ENCODE peak calls at places on chromosomes 2 and 18, in six cellular contexts. One of them, this sample, is unnamed.

GRCh38 chr2:132489150-132489549 is 72.5 kb downstream of the GPR39 start:
- DNase-seq in choroid plexus epithelial cell: peak
- DNase-seq in mammary epithelial cell: peak
- DNase-seq in right lobe of liver: no peak
- DNase-seq in endothelial cell of umbilical vein: no peak
- DNase-seq in endodermal cell: peak
- DNase-seq in this sample: peak

GRCh38 chr2:220296174-220296573 is 668.7 kb downstream of the SLC4A3 start:
- DNase-seq in right lobe of liver: no peak
- DNase-seq in endothelial cell of umbilical vein: no peak
- DNase-seq in choroid plexus epithelial cell: peak
- DNase-seq in endodermal cell: no peak
- DNase-seq in mammary epithelial cell: no peak
- DNase-seq in this sample: peak

GRCh38 chr2:86251840-86252266 is 52.6 kb downstream of the MRPL35 start:
- DNase-seq in mammary epithelial cell: no peak
- DNase-seq in choroid plexus epithelial cell: peak
- DNase-seq in right lobe of liver: no peak
- DNase-seq in endodermal cell: peak
- DNase-seq in endothelial cell of umbilical vein: peak
- DNase-seq in this sample: no peak

GRCh38 chr2:102291221-102292075 is 19.9 kb upstream of the IL1RL1 start:
- DNase-seq in endodermal cell: no peak
- DNase-seq in choroid plexus epithelial cell: no peak
- DNase-seq in mammary epithelial cell: no peak
- DNase-seq in endothelial cell of umbilical vein: no peak
- DNase-seq in right lobe of liver: no peak
- DNase-seq in this sample: no peak

GRCh38 chr2:37350034-37350433 is 5.6 kb downstream of the QPCT start:
- DNase-seq in endodermal cell: no peak
- DNase-seq in endothelial cell of umbilical vein: no peak
- DNase-seq in right lobe of liver: no peak
- DNase-seq in mammary epithelial cell: no peak
- DNase-seq in choroid plexus epithelial cell: peak
- DNase-seq in this sample: no peak

GRCh38 chr2:2902551-2903216 is 474.9 kb downstream of the EIPR1 start:
- DNase-seq in endothelial cell of umbilical vein: no peak
- DNase-seq in endodermal cell: no peak
- DNase-seq in mammary epithelial cell: no peak
- DNase-seq in right lobe of liver: peak
- DNase-seq in choroid plexus epithelial cell: no peak
- DNase-seq in this sample: no peak

GRCh38 chr18:56283346-56283745 is 355.0 kb downstream of the TXNL1 start:
- DNase-seq in choroid plexus epithelial cell: no peak
- DNase-seq in endothelial cell of umbilical vein: no peak
- DNase-seq in endodermal cell: no peak
- DNase-seq in mammary epithelial cell: no peak
- DNase-seq in right lobe of liver: no peak
- DNase-seq in this sample: no peak

GRCh38 chr18:7678801-7679200 is 111.7 kb downstream of the PTPRM start:
- DNase-seq in endodermal cell: no peak
- DNase-seq in right lobe of liver: no peak
- DNase-seq in choroid plexus epithelial cell: no peak
- DNase-seq in endothelial cell of umbilical vein: peak
- DNase-seq in mammary epithelial cell: no peak
- DNase-seq in this sample: no peak

GRCh38 chr2:180983468-180984388 is 3.3 kb downstream of the UBE2E3 start:
- DNase-seq in mammary epithelial cell: peak
- DNase-seq in right lobe of liver: peak
- DNase-seq in endothelial cell of umbilical vein: peak
- DNase-seq in endodermal cell: peak
- DNase-seq in choroid plexus epithelial cell: peak
- DNase-seq in this sample: peak

GRCh38 chr18:63293930-63294329 is 25.6 kb downstream of the BCL2 start:
- DNase-seq in endodermal cell: no peak
- DNase-seq in choroid plexus epithelial cell: no peak
- DNase-seq in right lobe of liver: no peak
- DNase-seq in endothelial cell of umbilical vein: no peak
- DNase-seq in mammary epithelial cell: no peak
- DNase-seq in this sample: no peak

GRCh38 chr2:86482034-86482433 is 40.9 kb downstream of the KDM3A start:
- DNase-seq in right lobe of liver: no peak
- DNase-seq in endothelial cell of umbilical vein: no peak
- DNase-seq in choroid plexus epithelial cell: peak
- DNase-seq in endodermal cell: no peak
- DNase-seq in mammary epithelial cell: peak
- DNase-seq in this sample: peak

GRCh38 chr2:190717306-190717705 is 68.4 kb downstream of the NAB1 start:
- DNase-seq in endothelial cell of umbilical vein: peak
- DNase-seq in endodermal cell: no peak
- DNase-seq in mammary epithelial cell: no peak
- DNase-seq in choroid plexus epithelial cell: no peak
- DNase-seq in right lobe of liver: no peak
- DNase-seq in this sample: no peak

GRCh38 chr2:105236060-105236424 is 5.5 kb upstream of the GPR45 start:
- DNase-seq in endothelial cell of umbilical vein: no peak
- DNase-seq in endodermal cell: no peak
- DNase-seq in choroid plexus epithelial cell: no peak
- DNase-seq in mammary epithelial cell: no peak
- DNase-seq in right lobe of liver: no peak
- DNase-seq in this sample: no peak

GRCh38 chr2:217510790-217511291 is 492.0 kb downstream of the TNS1 start:
- DNase-seq in endothelial cell of umbilical vein: peak
- DNase-seq in right lobe of liver: peak
- DNase-seq in choroid plexus epithelial cell: peak
- DNase-seq in mammary epithelial cell: peak
- DNase-seq in endodermal cell: peak
- DNase-seq in this sample: peak

GRCh38 chr2:241036964-241037421 is 38.6 kb downstream of the SNED1 start:
- DNase-seq in endodermal cell: no peak
- DNase-seq in choroid plexus epithelial cell: no peak
- DNase-seq in mammary epithelial cell: no peak
- DNase-seq in right lobe of liver: no peak
- DNase-seq in endothelial cell of umbilical vein: no peak
- DNase-seq in this sample: no peak

GRCh38 chr2:10548626-10549025 is 100.5 kb upstream of the ODC1 start:
- DNase-seq in right lobe of liver: no peak
- DNase-seq in endodermal cell: peak
- DNase-seq in mammary epithelial cell: no peak
- DNase-seq in choroid plexus epithelial cell: peak
- DNase-seq in endothelial cell of umbilical vein: peak
- DNase-seq in this sample: no peak

GRCh38 chr2:10549621-10550020 is 101.5 kb upstream of the ODC1 start:
- DNase-seq in endodermal cell: no peak
- DNase-seq in right lobe of liver: no peak
- DNase-seq in choroid plexus epithelial cell: no peak
- DNase-seq in mammary epithelial cell: no peak
- DNase-seq in endothelial cell of umbilical vein: no peak
- DNase-seq in this sample: no peak

GRCh38 chr2:10547011-10547410 is 98.9 kb upstream of the ODC1 start:
- DNase-seq in endodermal cell: peak
- DNase-seq in mammary epithelial cell: peak
- DNase-seq in endothelial cell of umbilical vein: no peak
- DNase-seq in choroid plexus epithelial cell: no peak
- DNase-seq in right lobe of liver: no peak
- DNase-seq in this sample: peak

GRCh38 chr2:10549196-10549595 is 101.1 kb upstream of the ODC1 start:
- DNase-seq in endothelial cell of umbilical vein: no peak
- DNase-seq in mammary epithelial cell: no peak
- DNase-seq in choroid plexus epithelial cell: no peak
- DNase-seq in right lobe of liver: no peak
- DNase-seq in endodermal cell: no peak
- DNase-seq in this sample: no peak

DNA sequence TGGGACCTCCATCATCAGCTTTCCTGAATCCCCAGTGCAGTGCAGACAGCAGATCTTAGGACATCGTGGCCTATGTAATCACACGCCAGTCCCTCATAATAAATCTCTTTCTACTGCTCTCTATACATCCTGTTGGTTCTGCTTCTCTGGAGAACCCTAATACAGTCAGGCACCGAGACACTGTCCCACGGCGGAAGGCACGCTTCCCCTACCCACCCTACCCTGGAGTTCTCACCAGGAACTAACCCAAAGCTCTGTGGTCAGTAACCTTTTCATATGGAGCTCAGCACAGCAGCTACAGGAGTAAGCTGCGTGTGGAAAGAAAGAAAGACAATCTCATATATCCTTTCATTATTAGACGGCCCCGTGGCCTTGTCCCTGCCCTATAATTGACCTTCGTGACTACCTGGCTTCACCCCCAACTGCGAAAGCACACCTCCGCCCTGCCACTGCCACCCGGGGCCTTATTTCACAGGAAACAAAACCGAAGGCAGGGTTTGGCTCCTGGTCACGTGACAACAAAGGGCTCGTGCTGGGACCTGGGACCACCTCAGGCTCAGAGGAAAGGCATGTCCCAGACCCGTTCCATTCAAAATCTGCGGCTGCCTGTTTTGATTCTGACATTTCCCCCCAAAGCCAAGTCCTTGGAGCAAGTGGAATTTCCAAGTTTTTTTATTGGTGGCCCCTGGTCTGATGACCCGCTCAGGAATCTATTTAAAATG is 99.7 kb upstream of the ODC1 start:
- DNase-seq in choroid plexus epithelial cell: no peak
- DNase-seq in endodermal cell: peak
- DNase-seq in endothelial cell of umbilical vein: no peak
- DNase-seq in right lobe of liver: no peak
- DNase-seq in mammary epithelial cell: no peak
- DNase-seq in this sample: no peak
- TF ChIP-seq CTCF in choroid plexus epithelial cell: no peak
- TF ChIP-seq CTCF in endodermal cell: no peak
- TF ChIP-seq CTCF in endothelial cell of umbilical vein: no peak
- TF ChIP-seq CTCF in right lobe of liver: no peak
- TF ChIP-seq CTCF in mammary epithelial cell: no peak
- TF ChIP-seq CTCF in this sample: no peak

GRCh38 chr2:17550907-17551306 is 10.4 kb downstream of the VSNL1 start:
- DNase-seq in choroid plexus epithelial cell: no peak
- DNase-seq in endodermal cell: no peak
- DNase-seq in mammary epithelial cell: peak
- DNase-seq in endothelial cell of umbilical vein: no peak
- DNase-seq in right lobe of liver: no peak
- DNase-seq in this sample: peak

GRCh38 chr2:17547737-17548136 is 7.2 kb downstream of the VSNL1 start:
- DNase-seq in right lobe of liver: no peak
- DNase-seq in mammary epithelial cell: no peak
- DNase-seq in endodermal cell: no peak
- DNase-seq in endothelial cell of umbilical vein: no peak
- DNase-seq in choroid plexus epithelial cell: no peak
- DNase-seq in this sample: no peak

GRCh38 chr2:17543848-17544645 is 3.6 kb downstream of the VSNL1 start:
- DNase-seq in endodermal cell: no peak
- DNase-seq in mammary epithelial cell: peak
- DNase-seq in endothelial cell of umbilical vein: no peak
- DNase-seq in choroid plexus epithelial cell: peak
- DNase-seq in right lobe of liver: no peak
- DNase-seq in this sample: peak

GRCh38 chr2:17545680-17546613 is 5.5 kb downstream of the VSNL1 start:
- DNase-seq in right lobe of liver: no peak
- DNase-seq in endothelial cell of umbilical vein: no peak
- DNase-seq in choroid plexus epithelial cell: no peak
- DNase-seq in endodermal cell: no peak
- DNase-seq in mammary epithelial cell: no peak
- DNase-seq in this sample: no peak

DNA sequence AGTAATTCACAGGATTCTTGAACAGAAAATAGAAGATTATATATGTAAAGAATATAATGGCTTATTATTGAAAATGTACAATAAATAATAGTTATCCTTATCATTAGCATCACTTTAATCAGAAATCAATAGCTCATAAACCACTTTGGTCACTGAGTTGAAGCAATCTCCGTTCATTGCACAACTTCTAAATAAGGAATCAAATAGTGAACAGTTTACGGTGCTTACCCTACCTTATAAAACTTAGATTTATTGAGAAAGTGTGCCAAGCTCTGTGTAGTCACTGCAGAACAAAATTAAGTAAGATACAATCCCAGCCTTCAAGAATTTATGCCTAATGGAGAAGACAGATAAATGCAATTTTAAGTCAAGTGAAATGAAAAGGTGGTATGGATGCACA is 6.7 kb downstream of the VSNL1 start:
- DNase-seq in choroid plexus epithelial cell: no peak
- DNase-seq in mammary epithelial cell: no peak
- DNase-seq in right lobe of liver: no peak
- DNase-seq in endodermal cell: no peak
- DNase-seq in endothelial cell of umbilical vein: no peak
- DNase-seq in this sample: no peak
- H3K4me3 ChIP-seq in choroid plexus epithelial cell: no peak
- H3K4me3 ChIP-seq in mammary epithelial cell: no peak
- H3K4me3 ChIP-seq in right lobe of liver: peak
- H3K4me3 ChIP-seq in endodermal cell: no peak
- H3K4me3 ChIP-seq in endothelial cell of umbilical vein: no peak
- H3K4me3 ChIP-seq in this sample: no peak

GRCh38 chr2:169395821-169396374 is 33.6 kb upstream of the LRP2 start:
- DNase-seq in choroid plexus epithelial cell: no peak
- DNase-seq in endodermal cell: peak
- DNase-seq in mammary epithelial cell: no peak
- DNase-seq in right lobe of liver: no peak
- DNase-seq in endothelial cell of umbilical vein: no peak
- DNase-seq in this sample: no peak

GRCh38 chr2:169393068-169393590 is 30.8 kb upstream of the LRP2 start:
- DNase-seq in mammary epithelial cell: peak
- DNase-seq in right lobe of liver: no peak
- DNase-seq in endothelial cell of umbilical vein: no peak
- DNase-seq in choroid plexus epithelial cell: no peak
- DNase-seq in endodermal cell: peak
- DNase-seq in this sample: peak

DNA sequence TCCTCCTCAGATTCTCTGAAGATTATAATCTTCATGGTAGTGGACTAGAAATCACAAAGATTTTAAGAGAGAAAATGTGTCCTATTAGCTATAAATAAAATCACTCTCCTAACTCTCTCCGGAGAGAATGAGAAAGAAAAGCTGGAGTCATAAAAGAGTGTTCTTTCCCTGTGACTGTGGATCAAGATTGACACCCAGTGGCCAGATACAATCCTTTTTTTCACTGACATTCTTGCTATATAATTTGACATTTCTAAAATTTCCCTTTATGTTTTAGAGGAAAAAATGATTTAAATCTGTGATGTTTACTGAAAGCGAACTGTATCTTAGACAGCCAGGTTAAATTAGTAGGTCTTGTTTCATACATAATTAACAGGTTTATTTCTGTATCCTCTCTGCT is 35.4 kb upstream of the LRP2 start:
- DNase-seq in choroid plexus epithelial cell: peak
- DNase-seq in right lobe of liver: no peak
- DNase-seq in endothelial cell of umbilical vein: no peak
- DNase-seq in endodermal cell: no peak
- DNase-seq in mammary epithelial cell: no peak
- DNase-seq in this sample: peak
- TF ChIP-seq CTCF in choroid plexus epithelial cell: peak
- TF ChIP-seq CTCF in right lobe of liver: peak
- TF ChIP-seq CTCF in endothelial cell of umbilical vein: no peak
- TF ChIP-seq CTCF in endodermal cell: peak
- TF ChIP-seq CTCF in mammary epithelial cell: peak
- TF ChIP-seq CTCF in this sample: peak

DNA sequence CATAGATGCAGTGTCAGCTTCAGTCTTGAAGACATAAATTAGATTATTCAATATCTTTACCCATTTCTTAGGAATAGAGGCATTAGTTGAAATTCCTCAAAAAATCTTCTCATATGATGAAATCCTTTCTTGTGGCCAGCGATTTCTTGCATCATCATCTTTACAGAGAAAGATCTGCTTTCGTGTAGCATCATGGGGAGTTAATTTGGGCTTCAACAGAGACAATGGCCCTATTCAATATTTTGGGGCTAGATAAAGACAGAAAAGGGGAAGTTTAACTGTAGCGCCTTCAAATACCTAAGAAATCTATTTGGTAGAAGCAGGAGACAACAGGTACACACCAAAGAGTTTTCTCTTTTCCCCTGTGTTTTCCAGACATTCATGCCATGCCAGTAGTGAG is 73.8 kb downstream of the TGFA start:
- DNase-seq in endothelial cell of umbilical vein: no peak
- DNase-seq in endodermal cell: no peak
- DNase-seq in choroid plexus epithelial cell: no peak
- DNase-seq in right lobe of liver: no peak
- DNase-seq in mammary epithelial cell: no peak
- DNase-seq in this sample: no peak
- H3K4me3 ChIP-seq in endothelial cell of umbilical vein: no peak
- H3K4me3 ChIP-seq in endodermal cell: no peak
- H3K4me3 ChIP-seq in choroid plexus epithelial cell: no peak
- H3K4me3 ChIP-seq in right lobe of liver: no peak
- H3K4me3 ChIP-seq in mammary epithelial cell: no peak
- H3K4me3 ChIP-seq in this sample: no peak